ENCODE peak calls at places on chromosomes 16 and 17, in seven cellular contexts. O is esophagus squamous epithelium, K is upper lobe of left lung, R is body of pancreas, G is Peyer's patch, P is IMR-90, Z is heart left ventricle. D is an unnamed sample.

GRCh38 chr16:46908540-46909372 is 24.6 kb downstream of the GPT2 start:
- DNase-seq in K (peak; percentile 47), Z (peak; percentile 36), O (no peak), G (peak; percentile 44), R (peak; percentile 39), P (peak; percentile 61), D (no peak)

GRCh38 chr16:88473666-88474534 is 20.8 kb downstream of the ZFPM1 start:
- DNase-seq in G (no peak), P (peak; percentile 72), K (no peak), R (peak; percentile 87), O (no peak), Z (peak; percentile 71), D (no peak)

GRCh38 chr16:69796285-69797118 is 34.4 kb downstream of the WWP2 start:
- DNase-seq in P (peak; percentile 77), O (no peak), Z (no peak), R (peak; percentile 45), G (no peak), K (peak; percentile 29), D (no peak)

GRCh38 chr16:79770244-79771064 is 169.9 kb upstream of the MAF start:
- DNase-seq in R (peak; percentile 92), P (peak; percentile 40), G (peak; percentile 71), K (peak; percentile 93), Z (peak; percentile 91), O (peak; percentile 17), D (peak; percentile 96)

GRCh38 chr16:55467898-55468297 is 11.1 kb upstream of the MMP2 start:
- DNase-seq in O (no peak), K (no peak), R (no peak), Z (no peak), P (no peak), G (no peak), D (no peak)

GRCh38 chr17:63542942-63543821 is 7.1 kb upstream of the DCAF7 start:
- DNase-seq in Z (no peak), K (no peak), G (no peak), O (no peak), R (peak; percentile 75), P (no peak), D (no peak)

GRCh38 chr16:9658157-9658556 is 524.1 kb downstream of the GRIN2A start:
- DNase-seq in P (no peak), G (no peak), R (no peak), O (no peak), K (no peak), Z (no peak), D (no peak)

GRCh38 chr17:72462396-72462795 is 341.6 kb downstream of the SOX9 start:
- DNase-seq in Z (no peak), G (no peak), R (no peak), O (no peak), P (no peak), K (no peak), D (no peak)

GRCh38 chr16:11405331-11406176 is 60.3 kb downstream of the RMI2 start:
- DNase-seq in O (no peak), K (no peak), R (no peak), Z (no peak), G (peak; percentile 33), P (peak; percentile 8), D (no peak)

GRCh38 chr16:68233835-68234187 is 2.1 kb downstream of the ESRP2 start:
- DNase-seq in Z (no peak), G (no peak), K (no peak), O (no peak), R (no peak), P (no peak), D (no peak)

GRCh38 chr17:42121066-42121769 is at the start of gene KAT2A:
- DNase-seq in G (peak; percentile 76), K (peak; percentile 85), R (peak; percentile 87), P (peak; percentile 77), O (no peak), Z (peak; percentile 84), D (no peak)

GRCh38 chr17:879546-879945 is 97.4 kb downstream of the MRM3 start:
- DNase-seq in O (no peak), P (peak; percentile 48), Z (peak; percentile 88), K (peak; percentile 92), G (peak; percentile 52), R (peak; percentile 97), D (no peak)

GRCh38 chr17:74431568-74432483 is at the start of gene GPRC5C:
- DNase-seq in P (no peak), Z (peak; percentile 78), O (no peak), G (peak; percentile 42), K (peak; percentile 89), R (peak; percentile 95), D (no peak)

GRCh38 chr16:72766506-72766905 is 281.4 kb downstream of the ZFHX3 start:
- DNase-seq in P (no peak), Z (no peak), K (no peak), R (no peak), G (no peak), O (no peak), D (no peak)

GRCh38 chr17:34391241-34391640 is 28.2 kb upstream of the CCL1 start:
- DNase-seq in Z (no peak), K (no peak), R (no peak), O (no peak), G (no peak), P (no peak), D (no peak)

GRCh38 chr16:50310308-50311133 is 44.2 kb downstream of the ADCY7 start:
- DNase-seq in P (no peak), G (peak; percentile 11), O (no peak), R (no peak), Z (no peak), K (peak; percentile 20), D (no peak)

GRCh38 chr16:10740845-10741208 is 2.8 kb upstream of the NUBP1 start:
- DNase-seq in Z (no peak), K (no peak), O (no peak), R (no peak), P (no peak), G (no peak), D (no peak)

GRCh38 chr17:83195330-83196087 is 116.1 kb downstream of the METRNL start:
- DNase-seq in Z (peak; percentile 50), R (peak; percentile 59), P (no peak), K (peak; percentile 31), O (no peak), G (peak; percentile 10), D (no peak)

GRCh38 chr17:74260525-74260850 is 13.5 kb upstream of the DNAI2 start:
- DNase-seq in R (no peak), K (no peak), G (no peak), Z (no peak), P (no peak), O (no peak), D (no peak)

GRCh38 chr16:4957720-4958509 is at the start of gene SEC14L5:
- DNase-seq in O (peak; percentile 81), Z (peak; percentile 98), G (peak; percentile 82), P (peak; percentile 97), R (peak; percentile 100), K (peak; percentile 98), D (peak; percentile 99)

GRCh38 chr16:1428511-1428910 is 2.4 kb upstream of the PERCC1 start:
- DNase-seq in G (peak; percentile 60), O (no peak), Z (no peak), K (no peak), R (no peak), P (no peak), D (no peak)

GRCh38 chr17:42436401-42436800 is 13.3 kb upstream of the CAVIN1 start:
- DNase-seq in P (peak; percentile 99), R (no peak), Z (peak; percentile 68), G (no peak), O (no peak), K (no peak), D (no peak)

GRCh38 chr17:42182927-42183734 is 2.1 kb downstream of the HCRT start:
- DNase-seq in P (peak; percentile 60), K (no peak), G (no peak), Z (no peak), O (no peak), R (no peak), D (no peak)

GRCh38 chr16:59783191-59783590 is 1049.1 kb upstream of the GOT2 start:
- DNase-seq in K (no peak), R (no peak), P (peak; percentile 7), G (no peak), O (no peak), Z (no peak), D (no peak)

GRCh38 chr17:74737299-74738050 is 419 bp downstream of the RAB37 start:
- DNase-seq in O (no peak), Z (no peak), K (no peak), R (no peak), G (peak; percentile 58), P (no peak), D (no peak)

GRCh38 chr17:64358261-64358788 is 32.3 kb downstream of the PECAM1 start:
- DNase-seq in R (no peak), O (no peak), K (no peak), Z (no peak), G (no peak), P (no peak), D (no peak)

GRCh38 chr16:8885674-8886592 is 3.8 kb downstream of the LITAFD start:
- DNase-seq in G (no peak), K (no peak), O (no peak), Z (no peak), P (peak; percentile 51), R (peak; percentile 44), D (no peak)

DNA sequence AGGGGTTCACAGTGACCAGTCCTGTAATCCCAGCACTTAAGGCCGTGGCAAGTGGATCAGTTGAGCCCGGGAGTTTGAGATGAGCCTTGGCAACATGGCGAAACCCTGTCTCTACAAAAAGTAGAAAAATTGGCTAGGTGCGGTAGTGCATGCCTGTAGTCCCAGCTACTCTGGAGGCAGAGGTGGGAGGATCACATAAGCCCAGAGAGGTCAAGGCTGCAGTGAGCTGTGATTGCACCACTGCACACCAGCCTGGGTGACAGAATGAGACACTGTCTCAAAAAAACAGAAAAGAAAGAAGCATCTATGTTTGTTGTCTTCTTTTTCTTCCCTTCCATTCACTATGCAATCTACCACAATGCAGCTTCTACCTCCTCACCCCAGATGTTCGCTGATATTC is 151.9 kb upstream of the RBL2 start:
- DNase-seq in R (no peak), Z (no peak), P (no peak), O (no peak), G (no peak), K (no peak), D (no peak)
- H3K27ac ChIP-seq in R (no peak overlapping the region), Z (no peak overlapping the region), P (no peak overlapping the region), O (peak overlapping the region; percentile 1), G (no peak overlapping the region), K (peak overlapping the region; percentile 60), D (no peak overlapping the region)

DNA sequence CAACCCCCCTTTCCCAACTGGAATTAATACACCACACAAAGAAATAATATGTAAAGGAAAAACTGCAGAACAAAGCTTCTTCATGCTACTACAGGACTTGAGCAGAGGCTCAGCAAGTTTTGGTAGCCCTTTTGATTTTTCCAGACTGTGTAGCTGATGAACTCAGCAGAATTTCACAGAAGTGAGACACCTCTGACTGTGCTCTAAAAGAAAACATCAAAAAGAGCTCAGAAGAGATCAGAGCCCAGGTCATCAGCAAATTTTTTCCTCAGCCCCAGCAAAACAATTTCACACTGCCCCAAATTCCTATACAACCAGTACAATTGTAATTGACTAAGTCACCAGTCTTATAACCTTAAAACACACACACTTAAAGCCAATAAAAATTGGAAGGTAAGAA is 38.0 kb downstream of the TTC19 start:
- DNase-seq in P (peak; percentile 27), K (no peak), O (no peak), R (no peak), Z (no peak), G (no peak), D (no peak)
- H3K36me3 ChIP-seq in P (peaks cover 48% of the 10 kb centered on the region), K (peaks cover 53% of the 10 kb centered on the region), O (peaks cover 27% of the 10 kb centered on the region), R (peaks cover 10% of the 10 kb centered on the region), Z (peaks cover 64% of the 10 kb centered on the region), G (no peaks in the 10 kb centered on the region), D (peaks cover 98% of the 10 kb centered on the region)

GRCh38 chr16:24573141-24573540 is 33.8 kb downstream of the RBBP6 start:
- DNase-seq in G (no peak), P (no peak), Z (no peak), O (no peak), R (no peak), K (no peak), D (no peak)
- TF ChIP-seq POLR2A in G (no peak), P (no peak), Z (no peak), O (no peak), R (no peak), K (no peak), D (no peak)

GRCh38 chr17:30316736-30317135 is 17.1 kb downstream of the TMIGD1 start:
- DNase-seq in P (no peak), O (no peak), R (no peak), K (no peak), Z (no peak), G (no peak), D (no peak)
- H3K27ac ChIP-seq in P (no peak overlapping the region), O (no peak overlapping the region), R (no peak overlapping the region), K (no peak overlapping the region), Z (no peak overlapping the region), G (no peak overlapping the region), D (no peak overlapping the region)